ENCODE peak calls at places on chromosomes 4 and X, in eight cellular contexts. One of them, this sample, is unnamed.

GRCh38 chrX:29852767-29853166 is 362.6 kb upstream of the MAGEB2 start:
- DNase-seq in esophagus muscularis mucosa: no peak
- DNase-seq in psoas muscle: no peak
- DNase-seq in IMR-90: peak
- DNase-seq in Panc1: no peak
- DNase-seq in astrocyte: peak
- DNase-seq in colonic mucosa: no peak
- DNase-seq in A549: no peak
- DNase-seq in this sample: no peak

GRCh38 chr4:175371091-175371490 is 441.0 kb downstream of the GPM6A start:
- DNase-seq in psoas muscle: no peak
- DNase-seq in colonic mucosa: no peak
- DNase-seq in esophagus muscularis mucosa: no peak
- DNase-seq in IMR-90: no peak
- DNase-seq in astrocyte: no peak
- DNase-seq in Panc1: no peak
- DNase-seq in A549: no peak
- DNase-seq in this sample: no peak

GRCh38 chrX:132367314-132367713 is 121.5 kb downstream of the MBNL3 start:
- DNase-seq in esophagus muscularis mucosa: no peak
- DNase-seq in A549: no peak
- DNase-seq in colonic mucosa: no peak
- DNase-seq in IMR-90: no peak
- DNase-seq in Panc1: no peak
- DNase-seq in astrocyte: no peak
- DNase-seq in psoas muscle: no peak
- DNase-seq in this sample: no peak

GRCh38 chr4:76993787-76994641 is 44.5 kb downstream of the SEPTIN11 start:
- DNase-seq in Panc1: no peak
- DNase-seq in psoas muscle: peak
- DNase-seq in A549: no peak
- DNase-seq in colonic mucosa: no peak
- DNase-seq in IMR-90: no peak
- DNase-seq in astrocyte: no peak
- DNase-seq in esophagus muscularis mucosa: no peak
- DNase-seq in this sample: no peak

GRCh38 chr4:8305851-8306361 is 36.4 kb downstream of the HTRA3 start:
- DNase-seq in A549: no peak
- DNase-seq in astrocyte: no peak
- DNase-seq in esophagus muscularis mucosa: no peak
- DNase-seq in IMR-90: no peak
- DNase-seq in psoas muscle: peak
- DNase-seq in colonic mucosa: no peak
- DNase-seq in Panc1: no peak
- DNase-seq in this sample: no peak

GRCh38 chr4:1345905-1346780 is 865 bp upstream of the UVSSA start:
- DNase-seq in A549: peak
- DNase-seq in astrocyte: no peak
- DNase-seq in IMR-90: peak
- DNase-seq in esophagus muscularis mucosa: no peak
- DNase-seq in psoas muscle: peak
- DNase-seq in Panc1: no peak
- DNase-seq in colonic mucosa: peak
- DNase-seq in this sample: no peak

GRCh38 chr4:65538571-65538970 is 131.7 kb downstream of the EPHA5 start:
- DNase-seq in IMR-90: peak
- DNase-seq in A549: peak
- DNase-seq in esophagus muscularis mucosa: no peak
- DNase-seq in astrocyte: peak
- DNase-seq in Panc1: no peak
- DNase-seq in colonic mucosa: no peak
- DNase-seq in psoas muscle: no peak
- DNase-seq in this sample: no peak

GRCh38 chr4:16717266-16717970 is 181.0 kb downstream of the LDB2 start:
- DNase-seq in psoas muscle: no peak
- DNase-seq in astrocyte: peak
- DNase-seq in colonic mucosa: no peak
- DNase-seq in A549: no peak
- DNase-seq in esophagus muscularis mucosa: no peak
- DNase-seq in IMR-90: peak
- DNase-seq in Panc1: no peak
- DNase-seq in this sample: no peak

GRCh38 chr4:19492611-19493010 is 759.1 kb upstream of the SLIT2 start:
- DNase-seq in astrocyte: peak
- DNase-seq in IMR-90: peak
- DNase-seq in esophagus muscularis mucosa: no peak
- DNase-seq in psoas muscle: no peak
- DNase-seq in Panc1: no peak
- DNase-seq in A549: no peak
- DNase-seq in colonic mucosa: no peak
- DNase-seq in this sample: no peak

GRCh38 chrX:15942307-15942706 is 87.7 kb upstream of the AP1S2 start:
- DNase-seq in A549: no peak
- DNase-seq in colonic mucosa: no peak
- DNase-seq in astrocyte: no peak
- DNase-seq in IMR-90: no peak
- DNase-seq in psoas muscle: no peak
- DNase-seq in Panc1: no peak
- DNase-seq in esophagus muscularis mucosa: no peak
- DNase-seq in this sample: no peak

GRCh38 chr4:22434895-22435294 is 81.0 kb downstream of the ADGRA3 start:
- DNase-seq in Panc1: no peak
- DNase-seq in IMR-90: peak
- DNase-seq in astrocyte: peak
- DNase-seq in psoas muscle: no peak
- DNase-seq in A549: peak
- DNase-seq in colonic mucosa: peak
- DNase-seq in esophagus muscularis mucosa: no peak
- DNase-seq in this sample: no peak

GRCh38 chr4:6048537-6048936 is 30.3 kb upstream of the C4orf50 start:
- DNase-seq in psoas muscle: no peak
- DNase-seq in Panc1: no peak
- DNase-seq in colonic mucosa: no peak
- DNase-seq in A549: no peak
- DNase-seq in esophagus muscularis mucosa: no peak
- DNase-seq in IMR-90: no peak
- DNase-seq in astrocyte: no peak
- DNase-seq in this sample: no peak

GRCh38 chr4:91325495-91325894 is 978.3 kb upstream of the GRID2 start:
- DNase-seq in A549: no peak
- DNase-seq in colonic mucosa: no peak
- DNase-seq in esophagus muscularis mucosa: no peak
- DNase-seq in astrocyte: peak
- DNase-seq in Panc1: no peak
- DNase-seq in IMR-90: no peak
- DNase-seq in psoas muscle: no peak
- DNase-seq in this sample: no peak

GRCh38 chr4:108060164-108060563 is 70.5 kb downstream of the HADH start:
- DNase-seq in IMR-90: peak
- DNase-seq in A549: peak
- DNase-seq in psoas muscle: no peak
- DNase-seq in colonic mucosa: no peak
- DNase-seq in esophagus muscularis mucosa: no peak
- DNase-seq in Panc1: peak
- DNase-seq in astrocyte: peak
- DNase-seq in this sample: no peak

GRCh38 chr4:103097112-103097511 is 2.5 kb downstream of the BDH2 start:
- DNase-seq in IMR-90: no peak
- DNase-seq in esophagus muscularis mucosa: no peak
- DNase-seq in astrocyte: no peak
- DNase-seq in psoas muscle: no peak
- DNase-seq in Panc1: no peak
- DNase-seq in A549: no peak
- DNase-seq in colonic mucosa: no peak
- DNase-seq in this sample: no peak

GRCh38 chr4:26426892-26427291 is 63.4 kb downstream of the CCKAR start:
- DNase-seq in colonic mucosa: no peak
- DNase-seq in esophagus muscularis mucosa: no peak
- DNase-seq in IMR-90: no peak
- DNase-seq in psoas muscle: no peak
- DNase-seq in A549: no peak
- DNase-seq in Panc1: no peak
- DNase-seq in astrocyte: no peak
- DNase-seq in this sample: no peak

GRCh38 chr4:72468904-72469502 is 100.0 kb downstream of the ADAMTS3 start:
- DNase-seq in IMR-90: peak
- DNase-seq in colonic mucosa: no peak
- DNase-seq in A549: peak
- DNase-seq in astrocyte: peak
- DNase-seq in esophagus muscularis mucosa: no peak
- DNase-seq in psoas muscle: no peak
- DNase-seq in Panc1: no peak
- DNase-seq in this sample: no peak

GRCh38 chr4:3747582-3747906 is 18.6 kb upstream of the ADRA2C start:
- DNase-seq in psoas muscle: no peak
- DNase-seq in IMR-90: no peak
- DNase-seq in esophagus muscularis mucosa: no peak
- DNase-seq in A549: no peak
- DNase-seq in Panc1: no peak
- DNase-seq in astrocyte: no peak
- DNase-seq in colonic mucosa: no peak
- DNase-seq in this sample: no peak

GRCh38 chrX:122625821-122626220 is 558.3 kb upstream of the GRIA3 start:
- DNase-seq in A549: no peak
- DNase-seq in colonic mucosa: no peak
- DNase-seq in Panc1: no peak
- DNase-seq in IMR-90: peak
- DNase-seq in esophagus muscularis mucosa: no peak
- DNase-seq in psoas muscle: no peak
- DNase-seq in astrocyte: peak
- DNase-seq in this sample: no peak

GRCh38 chrX:1430451-1430850 is 22.3 kb downstream of the ASMTL start:
- DNase-seq in A549: no peak
- DNase-seq in esophagus muscularis mucosa: no peak
- DNase-seq in colonic mucosa: no peak
- DNase-seq in psoas muscle: no peak
- DNase-seq in IMR-90: no peak
- DNase-seq in Panc1: no peak
- DNase-seq in astrocyte: no peak
- DNase-seq in this sample: no peak

GRCh38 chr4:169254546-169254983 is 16.2 kb downstream of the SH3RF1 start:
- DNase-seq in esophagus muscularis mucosa: no peak
- DNase-seq in colonic mucosa: peak
- DNase-seq in IMR-90: peak
- DNase-seq in Panc1: no peak
- DNase-seq in A549: peak
- DNase-seq in psoas muscle: no peak
- DNase-seq in astrocyte: peak
- DNase-seq in this sample: no peak

GRCh38 chrX:50888884-50889283 is 21.7 kb upstream of the BMP15 start:
- DNase-seq in colonic mucosa: no peak
- DNase-seq in A549: no peak
- DNase-seq in IMR-90: no peak
- DNase-seq in psoas muscle: no peak
- DNase-seq in esophagus muscularis mucosa: no peak
- DNase-seq in astrocyte: no peak
- DNase-seq in Panc1: no peak
- DNase-seq in this sample: no peak

GRCh38 chrX:11557120-11557519 is 108.6 kb downstream of the ARHGAP6 start:
- DNase-seq in colonic mucosa: no peak
- DNase-seq in psoas muscle: no peak
- DNase-seq in A549: peak
- DNase-seq in astrocyte: peak
- DNase-seq in Panc1: no peak
- DNase-seq in IMR-90: peak
- DNase-seq in esophagus muscularis mucosa: no peak
- DNase-seq in this sample: no peak

GRCh38 chr4:83629945-83630684 is 94.2 kb downstream of the GPAT3 start:
- DNase-seq in IMR-90: peak
- DNase-seq in astrocyte: peak
- DNase-seq in esophagus muscularis mucosa: no peak
- DNase-seq in psoas muscle: no peak
- DNase-seq in A549: no peak
- DNase-seq in colonic mucosa: peak
- DNase-seq in Panc1: no peak
- DNase-seq in this sample: no peak

GRCh38 chr4:26361287-26361686 is 40.5 kb downstream of the RBPJ start:
- DNase-seq in colonic mucosa: no peak
- DNase-seq in Panc1: no peak
- DNase-seq in IMR-90: no peak
- DNase-seq in psoas muscle: no peak
- DNase-seq in A549: no peak
- DNase-seq in esophagus muscularis mucosa: no peak
- DNase-seq in astrocyte: no peak
- DNase-seq in this sample: no peak

GRCh38 chr4:140049924-140050681 is 103.9 kb downstream of the MAML3 start:
- DNase-seq in colonic mucosa: no peak
- DNase-seq in A549: peak
- DNase-seq in Panc1: no peak
- DNase-seq in astrocyte: peak
- DNase-seq in esophagus muscularis mucosa: no peak
- DNase-seq in IMR-90: peak
- DNase-seq in psoas muscle: no peak
- DNase-seq in this sample: no peak
- H3K27ac ChIP-seq in colonic mucosa: peak
- H3K27ac ChIP-seq in A549: peak
- H3K27ac ChIP-seq in Panc1: peak
- H3K27ac ChIP-seq in astrocyte: no peak
- H3K27ac ChIP-seq in esophagus muscularis mucosa: peak
- H3K27ac ChIP-seq in IMR-90: no peak
- H3K27ac ChIP-seq in psoas muscle: no peak
- H3K27ac ChIP-seq in this sample: no peak

GRCh38 chr4:112649055-112649408 is 12.1 kb downstream of the LARP7 start:
- DNase-seq in astrocyte: no peak
- DNase-seq in colonic mucosa: no peak
- DNase-seq in esophagus muscularis mucosa: no peak
- DNase-seq in A549: no peak
- DNase-seq in IMR-90: no peak
- DNase-seq in Panc1: no peak
- DNase-seq in psoas muscle: no peak
- DNase-seq in this sample: no peak
- H3K27ac ChIP-seq in astrocyte: peak
- H3K27ac ChIP-seq in colonic mucosa: no peak
- H3K27ac ChIP-seq in esophagus muscularis mucosa: no peak
- H3K27ac ChIP-seq in A549: no peak
- H3K27ac ChIP-seq in IMR-90: no peak
- H3K27ac ChIP-seq in Panc1: no peak
- H3K27ac ChIP-seq in psoas muscle: no peak
- H3K27ac ChIP-seq in this sample: no peak

GRCh38 chr4:133969202-133969873 is 232.3 kb downstream of the PABPC4L start:
- DNase-seq in colonic mucosa: no peak
- DNase-seq in A549: peak
- DNase-seq in IMR-90: peak
- DNase-seq in psoas muscle: no peak
- DNase-seq in Panc1: no peak
- DNase-seq in esophagus muscularis mucosa: no peak
- DNase-seq in astrocyte: peak
- DNase-seq in this sample: no peak
- H3K27ac ChIP-seq in colonic mucosa: no peak
- H3K27ac ChIP-seq in A549: no peak
- H3K27ac ChIP-seq in IMR-90: no peak
- H3K27ac ChIP-seq in psoas muscle: no peak
- H3K27ac ChIP-seq in Panc1: no peak
- H3K27ac ChIP-seq in esophagus muscularis mucosa: no peak
- H3K27ac ChIP-seq in astrocyte: no peak
- H3K27ac ChIP-seq in this sample: no peak

DNA sequence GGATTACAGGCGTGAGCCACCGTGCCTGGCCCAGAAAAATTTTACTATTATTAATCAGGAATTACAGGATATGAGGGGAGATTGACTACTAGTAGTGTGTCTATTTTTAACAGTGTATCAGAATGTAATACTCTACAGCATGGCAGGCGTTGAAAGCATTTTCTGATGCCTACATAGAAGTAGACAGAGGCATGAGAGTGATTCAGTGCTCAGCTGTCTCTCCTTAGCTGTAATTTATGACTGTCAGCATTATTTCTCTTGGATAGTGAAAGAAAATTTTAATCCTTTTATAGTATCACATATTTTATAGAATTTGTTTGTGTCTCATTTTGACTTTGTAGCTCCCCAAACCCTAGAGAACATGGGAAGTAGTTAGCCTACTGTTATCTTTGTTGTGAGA is 20.7 kb downstream of the ARHGAP24 start:
- DNase-seq in esophagus muscularis mucosa: no peak
- DNase-seq in A549: no peak
- DNase-seq in astrocyte: no peak
- DNase-seq in Panc1: no peak
- DNase-seq in psoas muscle: no peak
- DNase-seq in IMR-90: no peak
- DNase-seq in colonic mucosa: no peak
- DNase-seq in this sample: no peak
- H3K27ac ChIP-seq in esophagus muscularis mucosa: no peak
- H3K27ac ChIP-seq in A549: peak
- H3K27ac ChIP-seq in astrocyte: no peak
- H3K27ac ChIP-seq in Panc1: peak
- H3K27ac ChIP-seq in psoas muscle: no peak
- H3K27ac ChIP-seq in IMR-90: no peak
- H3K27ac ChIP-seq in colonic mucosa: no peak
- H3K27ac ChIP-seq in this sample: no peak